ENCODE peak calls at places on chromosomes 2 and 18, in five cellular contexts. One of them, this sample, is unnamed.

GRCh38 chr2:88281302-88282217 is 111.4 kb downstream of the THNSL2 start:
- DNase-seq in GM23248: no peak
- DNase-seq in hepatocyte: peak
- DNase-seq in GM23338: no peak
- DNase-seq in HCT116: no peak
- DNase-seq in this sample: peak

GRCh38 chr2:45452866-45453265 is 158.2 kb downstream of the SRBD1 start:
- DNase-seq in hepatocyte: peak
- DNase-seq in GM23248: peak
- DNase-seq in HCT116: no peak
- DNase-seq in GM23338: no peak
- DNase-seq in this sample: no peak

GRCh38 chr2:74181739-74182138 is 3.1 kb upstream of the MOB1A start:
- DNase-seq in hepatocyte: no peak
- DNase-seq in HCT116: no peak
- DNase-seq in GM23338: no peak
- DNase-seq in GM23248: peak
- DNase-seq in this sample: peak

GRCh38 chr18:44098551-44099098 is 582.1 kb upstream of the SETBP1 start:
- DNase-seq in GM23338: peak
- DNase-seq in hepatocyte: no peak
- DNase-seq in GM23248: peak
- DNase-seq in HCT116: no peak
- DNase-seq in this sample: peak

GRCh38 chr18:45330170-45330594 is 285.1 kb upstream of the SLC14A2 start:
- DNase-seq in hepatocyte: no peak
- DNase-seq in HCT116: no peak
- DNase-seq in GM23338: no peak
- DNase-seq in GM23248: peak
- DNase-seq in this sample: no peak

GRCh38 chr18:39786477-39786876 is 2168.6 kb upstream of the PIK3C3 start:
- DNase-seq in HCT116: no peak
- DNase-seq in GM23338: no peak
- DNase-seq in hepatocyte: no peak
- DNase-seq in GM23248: no peak
- DNase-seq in this sample: no peak

GRCh38 chr2:31397099-31397498 is 17.4 kb downstream of the XDH start:
- DNase-seq in GM23248: no peak
- DNase-seq in hepatocyte: no peak
- DNase-seq in GM23338: no peak
- DNase-seq in HCT116: no peak
- DNase-seq in this sample: peak

GRCh38 chr2:46839045-46839444 is 76.6 kb downstream of the MCFD2 start:
- DNase-seq in hepatocyte: no peak
- DNase-seq in GM23338: no peak
- DNase-seq in HCT116: no peak
- DNase-seq in GM23248: no peak
- DNase-seq in this sample: no peak

GRCh38 chr2:143745060-143745459 is 615.8 kb downstream of the ARHGAP15 start:
- DNase-seq in HCT116: no peak
- DNase-seq in GM23338: peak
- DNase-seq in hepatocyte: no peak
- DNase-seq in GM23248: no peak
- DNase-seq in this sample: no peak

GRCh38 chr18:49668583-49669290 is 106.9 kb downstream of the LIPG start:
- DNase-seq in GM23248: no peak
- DNase-seq in HCT116: no peak
- DNase-seq in hepatocyte: peak
- DNase-seq in GM23338: peak
- DNase-seq in this sample: no peak

GRCh38 chr2:127356531-127356930 is 31.2 kb downstream of the MAP3K2 start:
- DNase-seq in HCT116: no peak
- DNase-seq in GM23338: no peak
- DNase-seq in hepatocyte: no peak
- DNase-seq in GM23248: peak
- DNase-seq in this sample: no peak

GRCh38 chr2:100285691-100286090 is 36.6 kb downstream of the LONRF2 start:
- DNase-seq in HCT116: peak
- DNase-seq in GM23338: no peak
- DNase-seq in hepatocyte: no peak
- DNase-seq in GM23248: peak
- DNase-seq in this sample: no peak

GRCh38 chr2:121197369-121198091 is 87.5 kb downstream of the TFCP2L1 start:
- DNase-seq in GM23338: no peak
- DNase-seq in hepatocyte: peak
- DNase-seq in HCT116: no peak
- DNase-seq in GM23248: peak
- DNase-seq in this sample: no peak

DNA sequence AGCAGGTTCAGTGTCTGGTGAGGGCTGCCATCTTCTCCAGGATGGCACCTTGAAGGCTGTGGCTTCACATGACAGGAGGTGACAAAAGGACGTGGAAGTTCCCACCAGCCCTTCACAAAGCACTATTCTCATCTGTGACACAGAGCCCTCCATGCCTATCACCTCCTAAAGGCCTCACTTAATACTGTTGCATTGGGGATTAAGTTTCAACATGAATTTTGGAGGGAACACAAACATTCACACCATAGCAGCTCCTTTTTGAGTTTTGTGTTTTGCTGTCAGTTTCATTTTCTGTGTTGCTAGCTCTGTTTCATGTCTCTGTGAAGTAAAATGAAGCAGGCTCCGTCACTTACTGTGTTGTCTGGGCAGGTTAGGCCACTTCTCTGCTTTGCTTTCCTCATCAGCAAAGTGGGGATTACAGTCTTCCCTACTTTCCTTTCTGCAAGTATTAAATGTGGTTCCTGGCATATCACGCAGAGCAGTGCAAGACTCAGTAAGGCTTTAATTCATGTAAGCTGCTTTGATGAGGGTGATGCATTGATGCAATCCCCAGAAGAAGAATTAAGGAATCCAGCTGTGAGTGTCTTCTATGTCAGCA is 31.6 kb downstream of the LIMS1 start:
- DNase-seq in GM23338: no peak
- DNase-seq in HCT116: no peak
- DNase-seq in hepatocyte: no peak
- DNase-seq in GM23248: no peak
- DNase-seq in this sample: peak
- TF ChIP-seq EZH2phosphoT487 in GM23338: no peak
- TF ChIP-seq EZH2phosphoT487 in HCT116: no peak
- TF ChIP-seq EZH2phosphoT487 in hepatocyte: no peak
- TF ChIP-seq EZH2phosphoT487 in GM23248: no peak
- TF ChIP-seq EZH2phosphoT487 in this sample: no peak

GRCh38 chr2:20667531-20668401 is 822 bp downstream of the GDF7 start:
- DNase-seq in GM23338: peak
- DNase-seq in hepatocyte: no peak
- DNase-seq in HCT116: no peak
- DNase-seq in GM23248: no peak
- DNase-seq in this sample: no peak
- TF ChIP-seq EZH2 in GM23338: peak
- TF ChIP-seq EZH2 in hepatocyte: no peak
- TF ChIP-seq EZH2 in HCT116: no peak
- TF ChIP-seq EZH2 in GM23248: peak
- TF ChIP-seq EZH2 in this sample: no peak

GRCh38 chr2:218323526-218324472 is 31.5 kb upstream of the TMBIM1 start:
- DNase-seq in GM23248: peak
- DNase-seq in hepatocyte: peak
- DNase-seq in GM23338: peak
- DNase-seq in HCT116: no peak
- DNase-seq in this sample: no peak
- TF ChIP-seq EZH2phosphoT487 in GM23248: no peak
- TF ChIP-seq EZH2phosphoT487 in hepatocyte: no peak
- TF ChIP-seq EZH2phosphoT487 in GM23338: no peak
- TF ChIP-seq EZH2phosphoT487 in HCT116: no peak
- TF ChIP-seq EZH2phosphoT487 in this sample: no peak

GRCh38 chr2:157627594-157628281 is 926 bp downstream of the ACVR1C start:
- DNase-seq in GM23338: peak
- DNase-seq in GM23248: peak
- DNase-seq in HCT116: no peak
- DNase-seq in hepatocyte: no peak
- DNase-seq in this sample: peak
- TF ChIP-seq EZH2 in GM23338: peak
- TF ChIP-seq EZH2 in GM23248: no peak
- TF ChIP-seq EZH2 in HCT116: no peak
- TF ChIP-seq EZH2 in hepatocyte: no peak
- TF ChIP-seq EZH2 in this sample: no peak

DNA sequence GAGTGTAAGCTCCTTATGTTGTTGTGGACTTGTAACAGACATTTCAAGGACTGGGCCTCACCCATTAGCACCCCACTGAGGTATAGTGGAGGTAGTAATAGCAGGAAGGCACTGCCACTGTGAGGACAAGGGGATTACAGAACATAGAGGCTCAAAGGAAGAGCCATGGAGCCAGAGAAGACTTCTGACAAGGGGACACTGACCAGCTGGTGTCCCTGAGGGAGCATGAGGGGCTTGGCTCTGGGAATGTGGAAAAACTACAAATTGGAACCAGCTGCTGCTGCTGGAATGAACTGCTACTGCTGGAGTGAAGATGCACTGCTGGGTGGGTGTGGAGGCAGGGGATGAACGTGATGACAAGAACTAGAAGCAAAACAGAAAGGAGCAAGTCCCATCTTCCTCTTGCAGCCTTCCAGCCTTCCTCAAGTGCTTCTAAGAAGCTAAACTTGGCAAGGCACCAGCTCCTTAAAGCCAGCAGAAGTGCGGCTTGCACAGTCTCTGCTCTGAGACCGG is 167.3 kb upstream of the NOSTRIN start:
- DNase-seq in GM23248: peak
- DNase-seq in GM23338: peak
- DNase-seq in hepatocyte: peak
- DNase-seq in HCT116: no peak
- DNase-seq in this sample: no peak
- TF ChIP-seq EZH2phosphoT487 in GM23248: no peak
- TF ChIP-seq EZH2phosphoT487 in GM23338: no peak
- TF ChIP-seq EZH2phosphoT487 in hepatocyte: no peak
- TF ChIP-seq EZH2phosphoT487 in HCT116: no peak
- TF ChIP-seq EZH2phosphoT487 in this sample: no peak

DNA sequence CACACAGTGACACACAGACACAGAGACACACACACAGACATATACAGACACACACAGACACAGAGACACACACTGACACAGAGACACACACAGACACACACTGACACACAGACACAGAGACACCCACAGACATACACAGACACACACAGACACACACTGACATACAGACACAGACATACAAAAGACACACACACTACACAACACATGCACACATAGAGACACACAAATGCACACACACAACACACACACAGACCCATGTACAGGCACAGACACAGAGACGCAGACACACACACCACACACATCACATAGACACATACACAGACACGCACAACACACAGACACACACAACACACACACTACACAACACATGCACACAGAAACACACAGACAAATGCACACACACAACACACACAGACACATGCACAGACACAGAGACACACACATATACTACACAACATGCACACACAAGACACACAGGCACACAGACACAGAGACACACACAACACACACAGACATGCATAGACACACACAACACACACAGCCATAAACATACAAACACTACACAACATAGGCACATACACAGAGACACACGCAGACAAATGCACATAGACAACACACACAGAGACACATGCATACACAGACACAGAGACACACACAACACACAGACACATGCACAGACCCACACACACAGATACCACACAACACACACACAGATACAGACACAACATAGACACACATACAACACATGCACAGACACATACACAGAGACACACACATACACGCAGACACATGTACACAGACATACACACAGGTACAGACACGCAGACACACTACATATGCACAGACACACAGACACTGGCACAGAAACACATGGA is 120.5 kb downstream of the BCL2 start:
- DNase-seq in GM23248: no peak
- DNase-seq in GM23338: no peak
- DNase-seq in HCT116: no peak
- DNase-seq in hepatocyte: no peak
- DNase-seq in this sample: no peak
- TF ChIP-seq EZH2 in GM23248: no peak
- TF ChIP-seq EZH2 in GM23338: no peak
- TF ChIP-seq EZH2 in HCT116: no peak
- TF ChIP-seq EZH2 in hepatocyte: no peak
- TF ChIP-seq EZH2 in this sample: no peak

DNA sequence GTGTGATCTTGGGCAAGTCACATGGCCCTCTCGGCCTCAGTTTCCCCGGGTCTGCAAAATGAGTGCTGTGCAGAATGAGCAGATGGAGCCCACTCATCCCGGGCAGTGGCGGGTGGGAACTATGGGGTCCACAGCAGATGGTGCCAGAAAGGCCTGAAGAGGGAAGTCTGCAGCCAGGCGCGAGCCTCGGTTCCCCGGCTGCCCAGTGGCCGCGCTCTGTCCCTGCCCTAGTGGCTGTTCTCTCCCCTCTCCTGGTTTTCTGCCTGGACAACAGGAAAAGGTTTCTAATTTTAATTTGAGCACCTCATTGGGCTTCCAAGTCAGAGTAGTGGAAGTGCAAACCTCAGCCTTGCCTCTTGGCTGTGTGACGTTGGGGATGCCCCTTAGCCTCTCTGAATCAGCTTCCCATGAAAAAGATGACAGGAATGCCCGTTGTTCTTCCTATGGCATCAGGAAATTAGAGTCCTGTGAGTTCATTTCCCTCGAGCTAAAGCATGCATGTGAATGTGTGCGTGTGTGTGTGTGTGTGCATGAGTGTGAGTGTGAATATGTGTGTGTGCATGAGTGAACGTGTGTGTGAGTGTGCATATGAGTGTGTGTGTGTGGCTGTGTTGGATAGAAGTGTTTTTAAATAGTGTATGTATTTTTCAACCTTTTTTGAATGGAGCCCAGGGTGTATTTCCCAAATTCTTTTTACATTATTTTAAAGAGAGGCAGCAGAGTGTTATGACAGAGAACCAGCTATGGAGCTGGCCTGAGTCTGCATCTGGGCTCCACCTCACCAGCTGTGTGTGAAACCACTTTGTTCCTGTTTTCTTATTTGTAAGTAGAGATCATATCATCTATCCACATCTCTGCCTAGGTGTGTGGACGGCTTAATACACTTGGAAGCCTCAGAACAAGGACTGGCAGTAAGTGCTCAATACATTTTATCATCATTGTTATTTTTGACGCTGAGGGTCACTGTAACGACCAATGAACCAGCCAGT is 41.3 kb downstream of the RRM2 start:
- DNase-seq in GM23338: no peak
- DNase-seq in HCT116: no peak
- DNase-seq in hepatocyte: no peak
- DNase-seq in GM23248: peak
- DNase-seq in this sample: no peak
- TF ChIP-seq EZH2phosphoT487 in GM23338: no peak
- TF ChIP-seq EZH2phosphoT487 in HCT116: no peak
- TF ChIP-seq EZH2phosphoT487 in hepatocyte: no peak
- TF ChIP-seq EZH2phosphoT487 in GM23248: no peak
- TF ChIP-seq EZH2phosphoT487 in this sample: no peak

This sample was measured in MM.1S.